ENCODE peak calls at places on chromosomes 2 and 18, in five cellular contexts. G is IMR-90; F is thoracic aorta; H is CD8-positive, alpha-beta T cell; Q is activated CD4-positive, alpha-beta T cell treated with anti-CD3 and anti-CD28 coated beads, Interleukin-2, amount 10 ng/mL, durations not matched to agents 7 days and 5 days. D is an unnamed sample.

GRCh38 chr2:222736301-222736700 is 64.8 kb downstream of the MOGAT1 start:
- DNase-seq in H (no peak), G (peak; percentile 67), Q (no peak), F (no peak), D (no peak)

GRCh38 chr2:60366178-60366577 is 187.3 kb downstream of the BCL11A start:
- DNase-seq in F (no peak), G (no peak), H (no peak), Q (no peak), D (no peak)

GRCh38 chr18:26489881-26490280 is 58.5 kb downstream of the KCTD1 start:
- DNase-seq in G (peak; percentile 19), H (no peak), F (no peak), Q (no peak), D (no peak)

GRCh38 chr2:201406077-201406662 is 45.1 kb downstream of the TRAK2 start:
- DNase-seq in Q (no peak), G (peak; percentile 87), F (no peak), H (no peak), D (no peak)

GRCh38 chr2:38602136-38602731 is 494 bp downstream of the HNRNPLL start:
- DNase-seq in F (no peak), G (no peak), H (peak; percentile 64), Q (peak; percentile 39), D (peak; percentile 57)

GRCh38 chr2:19796036-19796703 is 105.6 kb downstream of the TTC32 start:
- DNase-seq in H (no peak), G (peak; percentile 45), Q (no peak), F (no peak), D (no peak)

GRCh38 chr2:109005686-109006204 is 16.7 kb upstream of the EDAR start:
- DNase-seq in Q (no peak), G (no peak), H (no peak), F (no peak), D (no peak)

GRCh38 chr18:48938827-48939367 is 11.9 kb downstream of the SMAD7 start:
- DNase-seq in Q (no peak), G (no peak), H (no peak), F (no peak), D (no peak)

GRCh38 chr18:69177702-69178101 is 223.0 kb upstream of the DOK6 start:
- DNase-seq in Q (no peak), H (no peak), F (no peak), G (peak; percentile 1), D (no peak)

GRCh38 chr2:104768694-104769093 is 85.2 kb upstream of the POU3F3 start:
- DNase-seq in H (no peak), Q (no peak), F (no peak), G (no peak), D (no peak)

GRCh38 chr2:210662557-210662956 is 106.2 kb downstream of the CPS1 start:
- DNase-seq in Q (no peak), G (no peak), F (no peak), H (no peak), D (no peak)

GRCh38 chr2:11997142-11997541 is 250.7 kb downstream of the LPIN1 start:
- DNase-seq in H (no peak), Q (no peak), G (no peak), F (no peak), D (no peak)

GRCh38 chr18:21099442-21099841 is 12.2 kb downstream of the ROCK1 start:
- DNase-seq in H (no peak), Q (no peak), G (no peak), F (no peak), D (no peak)

GRCh38 chr18:28175930-28176673 is 828 bp downstream of the CDH2 start:
- DNase-seq in Q (no peak), H (no peak), G (peak; percentile 27), F (no peak), D (peak; percentile 56)

GRCh38 chr2:23601301-23601965 is 216.5 kb downstream of the KLHL29 start:
- DNase-seq in Q (no peak), H (no peak), F (no peak), G (peak; percentile 40), D (no peak)

GRCh38 chr2:94759211-94759610 is 112.0 kb upstream of the TEKT4 start:
- DNase-seq in Q (peak; percentile 20), G (no peak), F (no peak), H (no peak), D (peak; percentile 66)

GRCh38 chr2:197598450-197598849 is 76.9 kb downstream of the RFTN2 start:
- DNase-seq in G (no peak), F (no peak), Q (no peak), H (no peak), D (no peak)

GRCh38 chr18:36786686-36787085 is 42.1 kb downstream of the TPGS2 start:
- DNase-seq in F (peak; percentile 32), Q (no peak), H (no peak), G (peak; percentile 71), D (no peak)

GRCh38 chr2:18503686-18504085 is 56.8 kb downstream of the RDH14 start:
- DNase-seq in Q (no peak), F (no peak), G (no peak), H (no peak), D (no peak)

GRCh38 chr2:188978291-188979081 is 4.3 kb downstream of the COL3A1 start:
- DNase-seq in F (no peak), G (peak; percentile 69), Q (no peak), H (no peak), D (no peak)

GRCh38 chr18:75280427-75281280 is 70.1 kb downstream of the TSHZ1 start:
- DNase-seq in H (peak; percentile 17), G (peak; percentile 5), Q (no peak), F (no peak), D (no peak)

GRCh38 chr2:38535745-38536506 is 66.8 kb downstream of the HNRNPLL start:
- DNase-seq in H (peak; percentile 87), G (peak; percentile 46), Q (peak; percentile 80), F (no peak), D (peak; percentile 76)

GRCh38 chr18:66575263-66575662 is 28.6 kb downstream of the CDH19 start:
- DNase-seq in G (no peak), Q (no peak), H (no peak), F (no peak), D (no peak)

GRCh38 chr18:55494899-55495298 is 93.1 kb downstream of the TCF4 start:
- DNase-seq in Q (no peak), G (peak; percentile 81), F (no peak), H (no peak), D (no peak)

GRCh38 chr2:36708119-36708741 is 11.7 kb downstream of the VIT start:
- DNase-seq in H (no peak), G (peak; percentile 17), F (no peak), Q (no peak), D (no peak)

GRCh38 chr18:39966275-39966674 is 1988.8 kb upstream of the PIK3C3 start:
- DNase-seq in G (no peak), H (no peak), Q (no peak), F (no peak), D (no peak)